ENCODE peak calls at places on chromosomes 3 and 15, in four cellular contexts. M is tibial nerve, V is ovary, G is fibroblast of lung. Y is an unnamed sample.

GRCh38 chr3:27349832-27350231 is 19.4 kb downstream of the NEK10 start:
- DNase-seq in M (no peak), V (no peak), G (no peak), Y (no peak)

GRCh38 chr15:100133001-100133400 is 208.8 kb downstream of the ADAMTS17 start:
- DNase-seq in M (no peak), V (no peak), G (no peak), Y (no peak)

GRCh38 chr3:157501863-157502262 is 1.4 kb downstream of the VEPH1 start:
- DNase-seq in M (no peak), V (no peak), G (no peak), Y (no peak)

GRCh38 chr3:45187597-45188210 is 38.4 kb downstream of the TMEM158 start:
- DNase-seq in M (no peak), V (no peak), G (no peak), Y (no peak)

GRCh38 chr15:57015897-57016296 is 97.5 kb downstream of the TCF12 start:
- DNase-seq in M (no peak), V (no peak), G (peak; percentile 48), Y (no peak)

GRCh38 chr3:103052236-103052830 is 617.5 kb downstream of the ZPLD1 start:
- DNase-seq in M (peak; percentile 47), V (no peak), G (peak; percentile 44), Y (peak; percentile 59)

GRCh38 chr15:24856397-24857093 is 98.2 kb upstream of the SNRPN start:
- DNase-seq in M (no peak), V (no peak), G (peak; percentile 65), Y (peak; percentile 73)

GRCh38 chr3:31219131-31219843 is 313.4 kb upstream of the STT3B start:
- DNase-seq in M (no peak), V (no peak), G (peak; percentile 97), Y (no peak)

GRCh38 chr3:124797426-124797945 is 67.2 kb downstream of the UMPS start:
- DNase-seq in M (no peak), V (no peak), G (no peak), Y (no peak)

GRCh38 chr3:183210862-183211341 is 42.2 kb upstream of the B3GNT5 start:
- DNase-seq in M (no peak), V (no peak), G (no peak), Y (no peak)

GRCh38 chr15:43552261-43552660 is 34.9 kb downstream of the MAP1A start:
- DNase-seq in M (no peak), V (no peak), G (no peak), Y (no peak)

GRCh38 chr15:32774022-32774421 is 56.2 kb downstream of the GREM1 start:
- DNase-seq in M (no peak), V (no peak), G (peak; percentile 96), Y (no peak)

GRCh38 chr3:104584702-104585101 is 782.0 kb upstream of the ALCAM start:
- DNase-seq in M (no peak), V (no peak), G (peak; percentile 12), Y (no peak)

GRCh38 chr15:62301993-62302665 is 137.0 kb upstream of the C2CD4B start:
- DNase-seq in M (no peak), V (no peak), G (peak; percentile 19), Y (no peak)

GRCh38 chr3:123036352-123037014 is 8.9 kb upstream of the SEMA5B start:
- DNase-seq in M (peak; percentile 19), V (no peak), G (no peak), Y (no peak)

GRCh38 chr3:45145681-45146614 is at the start of gene CDCP1:
- DNase-seq in M (no peak), V (no peak), G (peak; percentile 33), Y (no peak)

GRCh38 chr15:101128191-101128590 is 123.7 kb downstream of the CHSY1 start:
- DNase-seq in M (no peak), V (no peak), G (peak; percentile 98), Y (no peak)

GRCh38 chr3:87228316-87228715 is 1.2 kb downstream of the CHMP2B start:
- DNase-seq in M (no peak), V (no peak), G (peak; percentile 69), Y (no peak)

GRCh38 chr15:25362545-25362944 is 76.3 kb downstream of the UBE3A start:
- DNase-seq in M (no peak), V (no peak), G (peak; percentile 53), Y (no peak)

GRCh38 chr3:127074900-127075360 is 92.0 kb downstream of the PLXNA1 start:
- DNase-seq in M (no peak), V (no peak), G (peak; percentile 85), Y (peak; percentile 46)

GRCh38 chr3:183265713-183266417 is 12.8 kb downstream of the B3GNT5 start:
- DNase-seq in M (no peak), V (no peak), G (peak; percentile 96), Y (peak; percentile 49)

GRCh38 chr15:65067645-65068416 is at the start of gene RASL12:
- DNase-seq in M (no peak), V (no peak), G (no peak), Y (peak; percentile 65)

GRCh38 chr3:158845748-158846350 is 44.0 kb downstream of the MFSD1 start:
- DNase-seq in M (peak; percentile 18), V (no peak), G (peak; percentile 29), Y (no peak)

GRCh38 chr3:64918989-64919388 is 231.2 kb upstream of the ADAMTS9 start:
- DNase-seq in M (no peak), V (no peak), G (peak; percentile 45), Y (no peak)

GRCh38 chr3:173217127-173217526 is 76.1 kb upstream of the SPATA16 start:
- DNase-seq in M (no peak), V (no peak), G (peak; percentile 39), Y (no peak)

GRCh38 chr3:88480822-88481221 is 331.1 kb downstream of the C3orf38 start:
- DNase-seq in M (no peak), V (no peak), G (peak; percentile 43), Y (no peak)

GRCh38 chr3:182603501-182603900 is 189.8 kb upstream of the ATP11B start:
- DNase-seq in M (no peak), V (no peak), G (no peak), Y (no peak)

GRCh38 chr3:177966493-177966892 is 569.7 kb upstream of the KCNMB2 start:
- DNase-seq in M (no peak), V (no peak), G (no peak), Y (no peak)

GRCh38 chr3:71186816-71187215 is 396.7 kb downstream of the FOXP1 start:
- DNase-seq in M (no peak), V (no peak), G (no peak), Y (no peak)

GRCh38 chr3:170560717-170561382 is 25.0 kb downstream of the SLC7A14 start:
- DNase-seq in M (no peak), V (no peak), G (no peak), Y (no peak)
- H3K27me3 ChIP-seq in M (no peaks in the 10 kb centered on the region), V (no peaks in the 10 kb centered on the region), G (no peaks in the 10 kb centered on the region), Y (no peaks in the 10 kb centered on the region)

GRCh38 chr3:37521403-37521802 is 340.3 kb upstream of the CTDSPL start:
- DNase-seq in M (no peak), V (no peak), G (no peak), Y (no peak)

GRCh38 chr3:37520802-37521350 is 340.8 kb upstream of the CTDSPL start:
- DNase-seq in M (no peak), V (no peak), G (peak; percentile 59), Y (no peak)

GRCh38 chr3:37523361-37523760 is 338.3 kb upstream of the CTDSPL start:
- DNase-seq in M (no peak), V (no peak), G (no peak), Y (no peak)

GRCh38 chr3:37519661-37520060 is 342.0 kb upstream of the CTDSPL start:
- DNase-seq in M (peak; percentile 28), V (no peak), G (no peak), Y (no peak)

GRCh38 chr3:37519236-37519635 is 342.4 kb upstream of the CTDSPL start:
- DNase-seq in M (no peak), V (no peak), G (no peak), Y (no peak)
- H3K27me3 ChIP-seq in M (no peaks in the 10 kb centered on the region), V (no peaks in the 10 kb centered on the region), G (no peaks in the 10 kb centered on the region), Y (no peaks in the 10 kb centered on the region)

GRCh38 chr3:98701276-98701675 is 61.9 kb upstream of the ST3GAL6 start:
- DNase-seq in M (no peak), V (no peak), G (no peak), Y (no peak)
- H3K27me3 ChIP-seq in M (no peaks in the 10 kb centered on the region), V (no peaks in the 10 kb centered on the region), G (no peaks in the 10 kb centered on the region), Y (no peaks in the 10 kb centered on the region)

GRCh38 chr15:71111950-71112349 is 3.3 kb upstream of the THSD4 start:
- DNase-seq in M (no peak), V (no peak), G (no peak), Y (no peak)
- H3K27me3 ChIP-seq in M (peaks cover 10% of the 10 kb centered on the region), V (no peaks in the 10 kb centered on the region), G (no peaks in the 10 kb centered on the region), Y (no peaks in the 10 kb centered on the region)